ENCODE peak calls at places on chromosome 20, in nine cellular contexts. Z is H9, G is PC-9, Q is heart right ventricle, I is GM23338, N is cardiac muscle cell, U is breast epithelium, M is GM23248, Y is suprapubic skin. R is an unnamed sample.

GRCh38 chr20:63183422-63184146 is 32.3 kb downstream of the YTHDF1 start:
- DNase-seq in Z (peak; percentile 77), I (peak; percentile 80), Y (no peak), Q (no peak), N (peak; percentile 63), M (peak; percentile 53), U (no peak), G (peak; percentile 69), R (no peak)

GRCh38 chr20:10519361-10520048 is 84.4 kb downstream of the SLX4IP start:
- DNase-seq in Z (no peak), G (no peak), Y (no peak), M (peak; percentile 70), Q (no peak), U (no peak), I (no peak), N (no peak), R (no peak)

GRCh38 chr20:64239449-64240242 is 15.9 kb upstream of the PCMTD2 start:
- DNase-seq in G (no peak), Y (peak; percentile 48), I (no peak), Z (no peak), Q (no peak), N (no peak), M (no peak), U (no peak), R (no peak)

GRCh38 chr20:47795214-47795667 is 10.0 kb upstream of the SULF2 start:
- DNase-seq in M (no peak), Z (no peak), Y (no peak), Q (peak; percentile 49), G (peak; percentile 97), I (no peak), N (no peak), U (peak; percentile 96), R (no peak)

GRCh38 chr20:63472862-63473390 is 471 bp upstream of the KCNQ2 start:
- DNase-seq in Z (no peak), G (no peak), M (no peak), U (no peak), Q (no peak), I (no peak), Y (no peak), N (no peak), R (no peak)

GRCh38 chr20:18288748-18289705 is 700 bp downstream of the ZNF133 start:
- DNase-seq in Q (no peak), I (peak; percentile 57), N (no peak), U (peak; percentile 22), Z (no peak), M (peak; percentile 66), G (no peak), Y (peak; percentile 62), R (no peak)

GRCh38 chr20:11355338-11355737 is 562.4 kb upstream of the BTBD3 start:
- DNase-seq in U (no peak), I (no peak), Q (no peak), M (no peak), Z (no peak), G (no peak), Y (no peak), N (no peak), R (no peak)

GRCh38 chr20:51797357-51798025 is 4.8 kb downstream of the SALL4 start:
- DNase-seq in U (no peak), Y (no peak), M (no peak), G (no peak), I (peak; percentile 85), N (peak; percentile 25), Q (no peak), Z (no peak), R (no peak)

GRCh38 chr20:44187054-44187762 is at the start of gene JPH2:
- DNase-seq in I (peak; percentile 78), G (peak; percentile 89), Y (no peak), Q (peak; percentile 71), Z (peak; percentile 68), N (peak; percentile 94), M (peak; percentile 89), U (peak; percentile 92), R (no peak)

GRCh38 chr20:58645277-58645968 is 5.7 kb upstream of the STX16 start:
- DNase-seq in M (peak; percentile 22), G (peak; percentile 38), U (peak; percentile 76), N (no peak), Y (no peak), I (no peak), Z (peak; percentile 12), Q (no peak), R (no peak)

GRCh38 chr20:6651016-6651415 is 116.5 kb upstream of the BMP2 start:
- DNase-seq in Z (no peak), I (no peak), U (no peak), Q (no peak), N (no peak), M (peak; percentile 75), G (no peak), Y (peak; percentile 74), R (no peak)

GRCh38 chr20:13953227-13953626 is 37.2 kb downstream of the SEL1L2 start:
- DNase-seq in Y (no peak), I (peak; percentile 79), U (no peak), N (no peak), Z (peak; percentile 71), G (no peak), M (no peak), Q (no peak), R (peak; percentile 16)

GRCh38 chr20:62795023-62795761 is 1.1 kb upstream of the MRGBP start:
- DNase-seq in Z (peak; percentile 65), U (no peak), Q (peak; percentile 52), N (peak; percentile 76), M (peak; percentile 79), I (peak; percentile 56), G (peak; percentile 62), Y (no peak), R (no peak)

GRCh38 chr20:44074252-44075151 is 112.5 kb downstream of the JPH2 start:
- DNase-seq in G (no peak), I (no peak), Z (no peak), M (peak; percentile 62), Y (no peak), N (peak; percentile 34), U (peak; percentile 14), Q (peak; percentile 68), R (no peak)

GRCh38 chr20:61185841-61186601 is 66.0 kb upstream of the CDH4 start:
- DNase-seq in N (no peak), M (peak; percentile 81), G (no peak), Z (no peak), I (no peak), Y (no peak), U (peak; percentile 34), Q (no peak), R (no peak)

DNA sequence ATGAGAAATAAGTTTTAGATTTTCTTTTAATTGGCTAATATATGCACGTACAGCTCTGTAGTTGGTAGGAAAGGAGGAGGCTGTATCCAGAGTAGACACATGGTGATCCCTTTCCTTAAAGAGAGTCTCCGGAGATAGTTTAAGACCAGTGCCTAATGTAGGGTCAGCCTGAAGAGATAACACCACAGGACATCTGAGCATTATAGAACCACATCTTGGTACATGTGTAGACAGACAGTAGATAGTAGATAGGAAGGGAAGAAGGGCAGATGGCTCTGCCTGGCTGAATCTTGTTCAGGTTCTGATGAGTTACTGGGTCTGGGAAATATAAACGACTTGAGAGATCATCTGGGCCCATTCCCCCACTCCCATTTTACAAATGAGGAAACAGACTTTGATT is 18.5 kb downstream of the CHMP4B start:
- DNase-seq in Q (no peak), I (no peak), G (no peak), N (no peak), Y (no peak), U (no peak), Z (no peak), M (no peak), R (no peak)
- H3K4me1 ChIP-seq in Q (peaks cover 99% of the 10 kb centered on the region), I (peaks cover 42% of the 10 kb centered on the region), G (peaks cover 17% of the 10 kb centered on the region), N (peaks cover 57% of the 10 kb centered on the region), Y (peaks cover 80% of the 10 kb centered on the region), U (peaks cover 7% of the 10 kb centered on the region), Z (peaks cover 10% of the 10 kb centered on the region), M (peaks cover 12% of the 10 kb centered on the region), R (no peaks in the 10 kb centered on the region)

GRCh38 chr20:24661255-24661654 is 191.8 kb downstream of the SYNDIG1 start:
- DNase-seq in M (no peak), G (no peak), U (no peak), Q (no peak), Z (no peak), N (no peak), I (no peak), Y (no peak), R (no peak)
- H3K4me1 ChIP-seq in M (no peaks in the 10 kb centered on the region), G (peaks cover 9% of the 10 kb centered on the region), U (no peaks in the 10 kb centered on the region), Q (no peaks in the 10 kb centered on the region), Z (no peaks in the 10 kb centered on the region), N (no peaks in the 10 kb centered on the region), I (no peaks in the 10 kb centered on the region), Y (no peaks in the 10 kb centered on the region), R (no peaks in the 10 kb centered on the region)

GRCh38 chr20:42161228-42161829 is 543.2 kb upstream of the CHD6 start:
- DNase-seq in Q (no peak), M (no peak), G (no peak), U (no peak), N (no peak), Z (peak; percentile 38), Y (no peak), I (no peak), R (no peak)
- H3K4me1 ChIP-seq in Q (no peaks in the 10 kb centered on the region), M (no peaks in the 10 kb centered on the region), G (no peaks in the 10 kb centered on the region), U (no peaks in the 10 kb centered on the region), N (no peaks in the 10 kb centered on the region), Z (no peaks in the 10 kb centered on the region), Y (no peaks in the 10 kb centered on the region), I (no peaks in the 10 kb centered on the region), R (no peaks in the 10 kb centered on the region)

GRCh38 chr20:23147647-23147963 is 61.5 kb upstream of the CD93 start:
- DNase-seq in I (no peak), N (no peak), Y (no peak), Z (no peak), M (no peak), U (no peak), Q (no peak), G (no peak), R (no peak)

GRCh38 chr20:23149623-23150279 is 63.6 kb upstream of the CD93 start:
- DNase-seq in I (no peak), Y (no peak), M (no peak), N (no peak), Z (peak; percentile 7), G (no peak), U (no peak), Q (no peak), R (no peak)

GRCh38 chr20:23148721-23149570 is 62.8 kb upstream of the CD93 start:
- DNase-seq in M (no peak), Q (no peak), Z (peak; percentile 10), Y (peak; percentile 46), N (no peak), U (no peak), G (no peak), I (no peak), R (no peak)

GRCh38 chr20:23146857-23147256 is 60.7 kb upstream of the CD93 start:
- DNase-seq in G (no peak), Z (no peak), M (peak; percentile 6), N (no peak), U (no peak), I (no peak), Y (peak; percentile 37), Q (no peak), R (no peak)

DNA sequence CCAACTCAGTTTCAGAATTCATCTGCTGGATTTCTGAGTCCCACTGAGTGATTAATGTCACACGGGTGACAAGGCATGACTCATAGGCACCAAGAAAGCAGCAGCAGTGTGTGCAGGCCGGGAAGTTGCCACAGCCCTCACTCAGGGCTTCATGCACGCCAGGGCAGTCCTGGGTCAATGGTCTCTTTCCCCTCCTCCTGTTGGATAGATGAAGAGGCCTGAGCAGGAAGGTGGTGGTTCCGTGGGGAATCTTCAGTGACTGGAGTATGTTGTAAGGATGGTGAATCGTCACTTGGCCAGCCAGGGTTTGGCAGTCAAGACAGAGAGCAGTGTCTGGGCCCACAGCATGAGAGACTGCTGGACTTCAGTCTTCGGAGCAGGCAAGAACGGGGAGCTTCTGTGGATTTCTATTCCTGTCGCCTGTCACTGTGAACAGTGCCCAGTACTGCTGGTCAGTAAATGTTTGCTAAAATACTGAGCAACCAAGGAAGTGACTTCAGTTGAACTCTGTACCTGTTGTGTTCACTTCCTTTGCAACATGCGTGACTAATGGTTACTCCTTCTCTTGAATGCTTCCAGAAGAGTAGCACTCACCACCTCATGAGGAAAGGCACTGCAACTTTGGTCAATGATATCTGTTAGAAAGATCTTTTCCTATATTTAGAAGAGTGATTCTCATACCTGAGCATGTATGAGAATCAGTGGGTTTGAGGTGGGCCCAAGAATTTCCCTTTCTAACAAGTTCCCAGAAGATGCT is 62.0 kb upstream of the CD93 start:
- DNase-seq in Q (no peak), I (no peak), M (peak; percentile 93), U (no peak), Y (peak; percentile 87), Z (no peak), G (peak; percentile 60), N (no peak), R (no peak)
- H3K4me1 ChIP-seq in Q (peaks cover 60% of the 10 kb centered on the region), I (no peaks in the 10 kb centered on the region), M (peaks cover 85% of the 10 kb centered on the region), U (no peaks in the 10 kb centered on the region), Y (peaks cover 77% of the 10 kb centered on the region), Z (no peaks in the 10 kb centered on the region), G (peaks cover 97% of the 10 kb centered on the region), N (peaks cover 22% of the 10 kb centered on the region), R (peaks cover 1% of the 10 kb centered on the region)

R was measured in iPS DF 6.9.